ENCODE peak calls at places on chromosomes 6 and 20, in four cellular contexts. M, O, S and W are unnamed samples.

GRCh38 chr6:107304421-107305025 is 154.8 kb downstream of the PDSS2 start:
- DNase-seq in M (peak), O (no peak), S (peak), W (no peak)

GRCh38 chr6:33668914-33669313 is 42.6 kb downstream of the UQCC2 start:
- DNase-seq in M (peak), O (peak), S (no peak), W (peak)

GRCh38 chr6:132669690-132670291 is 10.8 kb upstream of the TAAR1 start:
- DNase-seq in M (no peak), O (no peak), S (peak), W (no peak)

GRCh38 chr6:31462964-31463940 is 34.7 kb upstream of the MICB start:
- DNase-seq in M (peak), O (peak), S (peak), W (peak)

GRCh38 chr6:28981391-28981832 is 23.7 kb downstream of the ZNF311 start:
- DNase-seq in M (peak), O (peak), S (peak), W (peak)

GRCh38 chr6:63807056-63807455 is 171.5 kb downstream of the PHF3 start:
- DNase-seq in M (no peak), O (no peak), S (no peak), W (no peak)

GRCh38 chr6:6856538-6857523 is 250.9 kb upstream of the RREB1 start:
- DNase-seq in M (peak), O (no peak), S (no peak), W (no peak)

GRCh38 chr20:63309261-63310071 is 16.5 kb downstream of the COL20A1 start:
- DNase-seq in M (peak), O (peak), S (no peak), W (no peak)

GRCh38 chr6:150069707-150070106 is 786 bp upstream of the ULBP3 start:
- DNase-seq in M (no peak), O (no peak), S (no peak), W (no peak)

GRCh38 chr20:36391456-36391855 is 85.3 kb downstream of the DLGAP4 start:
- DNase-seq in M (no peak), O (no peak), S (no peak), W (no peak)

GRCh38 chr6:159640322-159640721 is 52.7 kb downstream of the SOD2 start:
- DNase-seq in M (no peak), O (no peak), S (no peak), W (no peak)

GRCh38 chr6:167709196-167709595 is 117.5 kb upstream of the AFDN start:
- DNase-seq in M (no peak), O (no peak), S (no peak), W (no peak)

GRCh38 chr6:15779726-15780125 is 116.9 kb upstream of the DTNBP1 start:
- DNase-seq in M (no peak), O (no peak), S (no peak), W (no peak)

GRCh38 chr6:92767101-92767500 is 652.3 kb downstream of the EPHA7 start:
- DNase-seq in M (no peak), O (no peak), S (no peak), W (no peak)

GRCh38 chr20:24502184-24502583 is 32.8 kb downstream of the SYNDIG1 start:
- DNase-seq in M (no peak), O (no peak), S (no peak), W (no peak)

GRCh38 chr6:148776321-148776966 is 29.6 kb downstream of the UST start:
- DNase-seq in M (no peak), O (no peak), S (no peak), W (no peak)

GRCh38 chr20:47330933-47331708 is 25.4 kb downstream of the ZMYND8 start:
- DNase-seq in M (no peak), O (no peak), S (peak), W (no peak)

GRCh38 chr6:29506446-29507067 is 18.8 kb upstream of the MAS1L start:
- DNase-seq in M (no peak), O (no peak), S (no peak), W (no peak)

GRCh38 chr20:23622839-23623343 is 14.9 kb downstream of the CST3 start:
- DNase-seq in M (no peak), O (no peak), S (peak), W (no peak)

GRCh38 chr20:33664085-33664761 is 2.1 kb downstream of the C20orf144 start:
- DNase-seq in M (no peak), O (no peak), S (no peak), W (no peak)

GRCh38 chr20:58716476-58717277 is 24.1 kb downstream of the NPEPL1 start:
- DNase-seq in M (no peak), O (no peak), S (no peak), W (no peak)

GRCh38 chr20:14337400-14338171 is at the start of gene FLRT3:
- DNase-seq in M (peak), O (no peak), S (peak), W (no peak)

GRCh38 chr6:170437719-170438401 is 115.2 kb downstream of the PSMB1 start:
- DNase-seq in M (no peak), O (no peak), S (no peak), W (no peak)

GRCh38 chr20:49288250-49288751 is 10.4 kb upstream of the ZNFX1 start:
- DNase-seq in M (no peak), O (no peak), S (no peak), W (no peak)

GRCh38 chr20:58714340-58714922 is 21.8 kb downstream of the NPEPL1 start:
- DNase-seq in M (peak), O (no peak), S (no peak), W (no peak)

GRCh38 chr6:131954775-131955107 is 3.6 kb upstream of the CCN2 start:
- DNase-seq in M (no peak), O (no peak), S (no peak), W (no peak)

GRCh38 chr6:33443619-33444504 is 10.5 kb upstream of the ZBTB9 start:
- DNase-seq in M (no peak), O (no peak), S (no peak), W (no peak)

GRCh38 chr6:137641474-137642077 is 147.4 kb upstream of the OLIG3 start:
- DNase-seq in M (peak), O (peak), S (peak), W (peak)

GRCh38 chr20:31894980-31895675 is 24.7 kb downstream of the TTLL9 start:
- DNase-seq in M (no peak), O (no peak), S (no peak), W (no peak)

GRCh38 chr20:45470262-45470931 is 844 bp downstream of the WFDC2 start:
- DNase-seq in M (peak), O (no peak), S (no peak), W (no peak)